ENCODE peak calls at places on chromosomes 2 and 18, in seven cellular contexts. F is fibroblast of the conjunctiva, R is kidney tubule cell, A is small intestine, U is NCI-H345, G is substantia nigra, H is B cell. Y is an unnamed sample.

GRCh38 chr2:222613715-222614331 is 42.1 kb downstream of the FARSB start:
- DNase-seq in F (peak), R (peak), A (peak), U (peak), G (no peak), H (peak), Y (peak)

GRCh38 chr2:44291281-44292248 is 16.3 kb downstream of the SLC3A1 start:
- DNase-seq in F (peak), R (peak), A (peak), U (peak), G (no peak), H (no peak), Y (no peak)

GRCh38 chr2:189232759-189233406 is 53.3 kb upstream of the COL5A2 start:
- DNase-seq in F (no peak), R (no peak), A (no peak), U (no peak), G (no peak), H (no peak), Y (peak)

GRCh38 chr2:68367918-68368656 is 3.0 kb downstream of the PLEK start:
- DNase-seq in F (no peak), R (no peak), A (no peak), U (no peak), G (no peak), H (no peak), Y (no peak)

GRCh38 chr2:135931776-135932438 is 53.5 kb downstream of the DARS1 start:
- DNase-seq in F (no peak), R (no peak), A (peak), U (no peak), G (no peak), H (no peak), Y (peak)

GRCh38 chr2:45134726-45135125 is 125.5 kb upstream of the SIX2 start:
- DNase-seq in F (no peak), R (peak), A (peak), U (no peak), G (no peak), H (peak), Y (no peak)

GRCh38 chr2:76984359-76984758 is 537.8 kb downstream of the LRRTM4 start:
- DNase-seq in F (no peak), R (no peak), A (no peak), U (no peak), G (no peak), H (no peak), Y (no peak)

GRCh38 chr18:36195427-36196122 is 8.3 kb downstream of the MOCOS start:
- DNase-seq in F (no peak), R (no peak), A (no peak), U (no peak), G (no peak), H (no peak), Y (no peak)

GRCh38 chr2:191617589-191617988 is 60.3 kb upstream of the NABP1 start:
- DNase-seq in F (no peak), R (peak), A (peak), U (no peak), G (no peak), H (peak), Y (peak)

GRCh38 chr2:41722668-41723369 is 325.0 kb upstream of the PKDCC start:
- DNase-seq in F (peak), R (peak), A (no peak), U (peak), G (no peak), H (no peak), Y (no peak)

GRCh38 chr2:171923206-171923605 is 945 bp downstream of the HAT1 start:
- DNase-seq in F (peak), R (peak), A (peak), U (no peak), G (no peak), H (no peak), Y (no peak)

GRCh38 chr2:150548527-150548926 is 61.1 kb upstream of the RND3 start:
- DNase-seq in F (no peak), R (peak), A (no peak), U (peak), G (no peak), H (no peak), Y (peak)

GRCh38 chr2:229270551-229271410 is at the start of gene PID1:
- DNase-seq in F (peak), R (peak), A (peak), U (peak), G (no peak), H (no peak), Y (no peak)

GRCh38 chr2:196500686-196501431 is 138.7 kb upstream of the CCDC150 start:
- DNase-seq in F (no peak), R (peak), A (no peak), U (no peak), G (no peak), H (no peak), Y (no peak)

GRCh38 chr2:44155577-44156446 is 12.9 kb upstream of the PPM1B start:
- DNase-seq in F (no peak), R (no peak), A (no peak), U (no peak), G (no peak), H (no peak), Y (no peak)

GRCh38 chr2:60957224-60957623 is 60.3 kb upstream of the PEX13 start:
- DNase-seq in F (no peak), R (no peak), A (no peak), U (no peak), G (no peak), H (no peak), Y (no peak)

GRCh38 chr2:217371681-217372297 is 511.9 kb upstream of the TNP1 start:
- DNase-seq in F (no peak), R (no peak), A (no peak), U (no peak), G (no peak), H (no peak), Y (no peak)

GRCh38 chr2:178271629-178272333 is 77.5 kb downstream of the OSBPL6 start:
- DNase-seq in F (peak), R (no peak), A (no peak), U (no peak), G (no peak), H (no peak), Y (no peak)

GRCh38 chr2:55771612-55772011 is 78.0 kb upstream of the PNPT1 start:
- DNase-seq in F (peak), R (peak), A (peak), U (peak), G (no peak), H (no peak), Y (peak)

GRCh38 chr2:169815849-169816248 is 8.9 kb downstream of the METTL5 start:
- DNase-seq in F (peak), R (peak), A (no peak), U (no peak), G (no peak), H (no peak), Y (no peak)

GRCh38 chr2:42072349-42073118 is 24.7 kb downstream of the PKDCC start:
- DNase-seq in F (no peak), R (no peak), A (peak), U (peak), G (no peak), H (no peak), Y (no peak)

GRCh38 chr2:188425266-188425665 is 133.6 kb downstream of the GULP1 start:
- DNase-seq in F (no peak), R (no peak), A (no peak), U (no peak), G (no peak), H (no peak), Y (no peak)

GRCh38 chr2:165953306-165953654 is 296 bp downstream of the TTC21B start:
- DNase-seq in F (peak), R (no peak), A (no peak), U (peak), G (no peak), H (no peak), Y (no peak)

GRCh38 chr2:26462511-26463251 is 15.2 kb downstream of the OTOF start:
- DNase-seq in F (peak), R (peak), A (peak), U (peak), G (no peak), H (no peak), Y (peak)

GRCh38 chr2:201996006-201996405 is 37.6 kb upstream of the FZD7 start:
- DNase-seq in F (no peak), R (no peak), A (no peak), U (no peak), G (no peak), H (no peak), Y (no peak)

GRCh38 chr2:199692489-199692888 is 158.5 kb downstream of the FTCDNL1 start:
- DNase-seq in F (no peak), R (no peak), A (peak), U (peak), G (no peak), H (no peak), Y (no peak)

GRCh38 chr18:12531747-12532146 is 124.0 kb downstream of the PRELID3A start:
- DNase-seq in F (no peak), R (no peak), A (no peak), U (no peak), G (no peak), H (no peak), Y (no peak)

Y was measured in GM13977.